ENCODE peak calls at places on chromosomes 3 and 15, in ten cellular contexts. R, T, M, U, D, C, N, S, X and I are unnamed samples. For H3K4me1, the result is how much of the 10 kb centered on the place peaks cover.

GRCh38 chr3:154023148-154023547 is 98.0 kb upstream of the ARHGEF26 start:
- DNase-seq in R (no peak), T (peak), M (no peak), U (no peak), D (no peak), C (peak), N (no peak), S (no peak), X (no peak), I (no peak)

GRCh38 chr15:35305906-35306305 is 220.8 kb upstream of the NANOGP8 start:
- DNase-seq in R (no peak), T (peak), M (no peak), U (no peak), D (no peak), C (peak), N (no peak), S (no peak), X (no peak), I (no peak)

GRCh38 chr3:98984024-98984423 is 82.5 kb upstream of the DCBLD2 start:
- DNase-seq in R (no peak), T (no peak), M (no peak), U (no peak), D (no peak), C (no peak), N (no peak), S (no peak), X (no peak), I (no peak)

GRCh38 chr15:59074607-59075006 is 30.3 kb upstream of the CCNB2 start:
- DNase-seq in R (no peak), T (no peak), M (no peak), U (no peak), D (no peak), C (no peak), N (no peak), S (no peak), X (no peak), I (no peak)

GRCh38 chr15:78047631-78048409 is 29.7 kb downstream of the TBC1D2B start:
- DNase-seq in R (peak), T (peak), M (no peak), U (no peak), D (no peak), C (peak), N (no peak), S (no peak), X (no peak), I (no peak)

GRCh38 chr3:188439080-188439479 is 285.1 kb downstream of the LPP start:
- DNase-seq in R (no peak), T (no peak), M (no peak), U (no peak), D (peak), C (no peak), N (no peak), S (no peak), X (no peak), I (no peak)

GRCh38 chr3:16741890-16742289 is 136.7 kb upstream of the DAZL start:
- DNase-seq in R (no peak), T (peak), M (no peak), U (no peak), D (no peak), C (peak), N (no peak), S (no peak), X (peak), I (no peak)

GRCh38 chr15:74302821-74303359 is 64.6 kb downstream of the CYP11A1 start:
- DNase-seq in R (peak), T (peak), M (no peak), U (no peak), D (peak), C (peak), N (no peak), S (peak), X (no peak), I (no peak)

GRCh38 chr3:175777495-175777894 is 918.4 kb downstream of the NAALADL2 start:
- DNase-seq in R (no peak), T (peak), M (no peak), U (no peak), D (no peak), C (peak), N (no peak), S (no peak), X (no peak), I (no peak)

GRCh38 chr3:61944736-61945135 is 383.4 kb downstream of the PTPRG start:
- DNase-seq in R (no peak), T (no peak), M (no peak), U (no peak), D (no peak), C (no peak), N (no peak), S (no peak), X (no peak), I (no peak)

GRCh38 chr15:59124261-59124660 is 19.3 kb downstream of the CCNB2 start:
- DNase-seq in R (peak), T (no peak), M (no peak), U (no peak), D (no peak), C (no peak), N (no peak), S (no peak), X (no peak), I (no peak)

GRCh38 chr3:45551214-45552010 is 43.1 kb upstream of the LIMD1 start:
- DNase-seq in R (peak), T (peak), M (peak), U (peak), D (no peak), C (peak), N (no peak), S (peak), X (peak), I (no peak)

GRCh38 chr3:39440316-39440715 is 27.2 kb upstream of the MOBP start:
- DNase-seq in R (no peak), T (no peak), M (no peak), U (no peak), D (no peak), C (no peak), N (no peak), S (no peak), X (no peak), I (no peak)

DNA sequence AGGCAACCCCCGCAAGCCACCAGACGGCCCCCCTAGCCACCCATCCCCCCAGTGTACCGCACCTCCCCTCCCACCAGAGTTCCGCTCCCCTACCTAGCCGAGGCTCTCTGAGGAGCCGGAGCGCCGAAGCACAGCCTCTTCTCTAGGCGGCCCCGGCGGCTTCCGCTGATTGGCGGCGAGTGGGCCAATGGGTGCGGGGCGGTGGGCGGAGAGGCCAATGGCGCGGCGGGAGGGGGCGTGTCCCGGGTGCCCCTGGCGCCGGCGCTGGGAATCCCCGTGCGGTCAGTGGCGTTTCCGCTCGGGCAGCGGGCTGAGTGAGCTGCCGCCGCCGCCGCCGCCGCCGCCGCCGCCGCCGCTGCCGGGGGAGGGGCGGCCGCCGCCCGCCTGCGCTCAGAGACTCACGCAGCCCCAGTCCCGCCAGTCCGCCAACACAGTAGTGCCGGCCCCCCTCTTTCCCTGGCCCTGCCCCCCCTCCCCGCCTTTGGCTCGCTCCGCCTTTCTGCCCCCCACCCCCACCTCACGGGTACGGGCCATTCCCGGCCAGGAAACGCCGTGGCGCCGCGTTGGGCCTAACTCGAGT is at the start of gene SETD5:
- DNase-seq in R (peak), T (peak), M (peak), U (peak), D (peak), C (peak), N (peak), S (peak), X (peak), I (peak)
- H3K4me1 ChIP-seq in R (under half), T (half or more), M (under half), U (under half), D (half or more), C (under half), N (under half), S (under half), X (under half), I (half or more)

GRCh38 chr3:66487475-66487874 is 13.3 kb downstream of the LRIG1 start:
- DNase-seq in R (no peak), T (peak), M (no peak), U (no peak), D (no peak), C (no peak), N (no peak), S (no peak), X (no peak), I (no peak)

GRCh38 chr3:66486646-66487045 is 14.2 kb downstream of the LRIG1 start:
- DNase-seq in R (no peak), T (peak), M (no peak), U (no peak), D (no peak), C (peak), N (no peak), S (no peak), X (no peak), I (no peak)

GRCh38 chr3:66484106-66484857 is 16.5 kb downstream of the LRIG1 start:
- DNase-seq in R (no peak), T (no peak), M (no peak), U (no peak), D (no peak), C (no peak), N (no peak), S (no peak), X (no peak), I (no peak)

GRCh38 chr3:66486187-66486586 is 14.6 kb downstream of the LRIG1 start:
- DNase-seq in R (no peak), T (no peak), M (no peak), U (no peak), D (no peak), C (no peak), N (no peak), S (no peak), X (no peak), I (no peak)

DNA sequence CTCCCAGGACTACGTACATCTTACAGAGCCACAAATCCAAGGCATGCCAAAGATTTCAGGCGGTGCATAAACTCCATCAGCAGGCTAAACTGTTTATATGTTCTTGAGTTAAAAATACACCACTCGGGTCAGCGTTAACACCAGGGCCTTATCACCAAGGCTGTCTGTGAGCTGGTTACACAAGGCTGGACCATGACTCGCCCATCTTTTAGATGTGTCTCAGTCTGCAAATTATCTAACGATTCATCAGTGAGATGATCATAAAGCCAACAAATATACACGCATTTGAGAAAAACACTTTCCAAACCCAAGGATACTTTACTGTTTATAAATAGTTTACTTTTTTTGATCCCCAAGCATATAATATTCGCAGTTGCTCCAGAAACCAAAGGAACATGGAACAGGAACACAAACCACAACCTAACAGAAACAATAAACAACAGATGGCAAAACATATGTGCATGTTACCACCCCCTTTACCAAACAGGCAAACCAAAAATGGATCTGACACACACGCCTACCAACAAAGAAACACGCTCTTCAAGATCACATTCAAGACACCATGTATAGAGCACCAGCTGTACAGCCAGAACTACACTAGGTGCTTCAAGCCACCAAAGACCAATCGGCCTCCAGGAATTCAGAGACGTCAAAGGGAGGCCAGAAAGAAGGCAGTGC is 15.4 kb downstream of the LRIG1 start:
- DNase-seq in R (no peak), T (peak), M (no peak), U (no peak), D (no peak), C (peak), N (no peak), S (no peak), X (no peak), I (no peak)
- H3K4me1 ChIP-seq in R (under half), T (under half), M (under half), U (under half), D (half or more), C (half or more), N (half or more), S (under half), X (under half), I (half or more)

DNA sequence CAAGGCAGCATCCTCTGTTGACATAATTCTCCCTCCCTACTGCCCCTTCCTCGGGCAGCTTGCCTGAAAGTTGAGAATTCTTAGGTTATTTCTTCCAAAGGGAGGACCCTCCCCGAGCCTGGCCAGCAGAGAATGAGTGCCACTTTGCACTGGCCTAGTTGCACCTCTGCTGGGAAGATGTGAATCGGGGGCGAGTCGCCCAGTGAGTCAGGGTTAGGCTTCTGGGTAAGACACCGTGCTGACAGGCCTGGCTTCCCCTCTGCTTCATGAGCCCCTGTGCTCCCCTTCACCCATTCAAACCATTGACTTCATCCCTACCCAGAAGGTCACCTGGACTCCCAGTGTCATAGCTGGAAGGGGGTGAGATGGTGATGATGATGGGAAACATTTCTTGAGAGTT is 82.3 kb downstream of the AAGAB start:
- DNase-seq in R (no peak), T (peak), M (no peak), U (no peak), D (no peak), C (no peak), N (no peak), S (no peak), X (no peak), I (peak)
- H3K4me1 ChIP-seq in R (under half), T (under half), M (under half), U (under half), D (under half), C (under half), N (under half), S (under half), X (under half), I (under half)

GRCh38 chr15:90664650-90665287 is 52.4 kb upstream of the BLM start:
- DNase-seq in R (peak), T (peak), M (no peak), U (peak), D (peak), C (peak), N (peak), S (peak), X (peak), I (peak)

GRCh38 chr15:90665288-90666134 is 51.6 kb upstream of the BLM start:
- DNase-seq in R (peak), T (peak), M (peak), U (peak), D (peak), C (peak), N (peak), S (peak), X (peak), I (peak)

GRCh38 chr15:90671216-90671615 is 45.9 kb upstream of the BLM start:
- DNase-seq in R (no peak), T (no peak), M (no peak), U (no peak), D (no peak), C (no peak), N (no peak), S (no peak), X (no peak), I (no peak)

GRCh38 chr15:90667063-90667754 is 49.9 kb upstream of the BLM start:
- DNase-seq in R (no peak), T (peak), M (no peak), U (no peak), D (no peak), C (no peak), N (no peak), S (no peak), X (no peak), I (peak)

DNA sequence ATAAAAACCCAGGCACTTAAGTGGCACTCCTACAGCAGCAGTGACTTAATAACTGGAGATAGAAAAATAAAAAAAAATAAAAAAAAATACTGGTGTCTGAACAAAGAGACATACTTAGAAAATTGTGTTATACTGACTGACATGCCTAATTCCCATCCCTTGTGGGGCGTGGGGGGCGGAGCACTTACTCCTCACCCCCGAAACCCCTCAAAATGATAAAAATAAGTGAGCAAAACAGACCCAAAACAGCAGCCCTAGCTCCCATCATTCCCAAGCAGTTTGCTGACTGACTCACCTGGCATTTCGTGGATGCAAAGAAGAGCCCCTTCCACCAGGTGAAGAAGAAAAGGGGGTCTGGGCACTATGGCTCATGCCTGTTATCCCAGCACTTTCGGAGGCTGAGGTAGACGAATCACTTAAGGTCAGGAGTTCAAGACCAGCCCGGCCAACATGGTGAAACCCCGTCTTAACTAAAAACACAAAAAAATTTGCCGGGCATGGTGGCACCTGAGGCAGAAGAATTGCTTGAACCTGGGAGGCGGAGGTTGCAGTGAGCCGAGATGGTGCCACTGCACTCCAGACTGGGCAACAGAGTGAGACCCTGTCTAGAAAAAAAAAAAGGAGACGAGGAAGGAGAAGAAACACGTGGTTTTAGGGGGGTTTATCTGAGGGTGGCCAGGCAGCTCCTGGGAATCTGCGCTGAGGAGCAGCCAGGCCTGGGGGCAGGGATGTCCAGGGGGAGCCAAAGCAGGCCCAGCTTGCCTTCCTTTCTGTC is 50.8 kb upstream of the BLM start:
- DNase-seq in R (no peak), T (no peak), M (no peak), U (no peak), D (no peak), C (no peak), N (no peak), S (no peak), X (no peak), I (peak)
- H3K4me1 ChIP-seq in R (under half), T (under half), M (under half), U (under half), D (under half), C (under half), N (under half), S (under half), X (under half), I (under half)

GRCh38 chr3:114718071-114718896 is 424.5 kb downstream of the TIGIT start:
- DNase-seq in R (no peak), T (no peak), M (no peak), U (no peak), D (no peak), C (no peak), N (no peak), S (no peak), X (no peak), I (no peak)

GRCh38 chr3:114714957-114715356 is 421.1 kb downstream of the TIGIT start:
- DNase-seq in R (no peak), T (no peak), M (no peak), U (no peak), D (no peak), C (no peak), N (no peak), S (no peak), X (no peak), I (no peak)

GRCh38 chr3:114718897-114719208 is 425.0 kb downstream of the TIGIT start:
- DNase-seq in R (no peak), T (no peak), M (no peak), U (no peak), D (no peak), C (no peak), N (no peak), S (no peak), X (no peak), I (no peak)

GRCh38 chr3:114714237-114714636 is 420.4 kb downstream of the TIGIT start:
- DNase-seq in R (no peak), T (no peak), M (no peak), U (no peak), D (no peak), C (no peak), N (no peak), S (no peak), X (no peak), I (no peak)

GRCh38 chr3:114716916-114717315 is 423.1 kb downstream of the TIGIT start:
- DNase-seq in R (no peak), T (no peak), M (no peak), U (no peak), D (no peak), C (no peak), N (no peak), S (no peak), X (no peak), I (no peak)
- H3K4me1 ChIP-seq in R (under half), T (under half), M (under half), U (under half), D (under half), C (under half), N (under half), S (under half), X (under half), I (under half)

GRCh38 chr15:101127503-101128076 is 124.3 kb downstream of the CHSY1 start:
- DNase-seq in R (peak), T (peak), M (peak), U (peak), D (peak), C (peak), N (no peak), S (peak), X (peak), I (no peak)
- H3K4me1 ChIP-seq in R (under half), T (half or more), M (under half), U (under half), D (under half), C (under half), N (under half), S (under half), X (under half), I (under half)

DNA sequence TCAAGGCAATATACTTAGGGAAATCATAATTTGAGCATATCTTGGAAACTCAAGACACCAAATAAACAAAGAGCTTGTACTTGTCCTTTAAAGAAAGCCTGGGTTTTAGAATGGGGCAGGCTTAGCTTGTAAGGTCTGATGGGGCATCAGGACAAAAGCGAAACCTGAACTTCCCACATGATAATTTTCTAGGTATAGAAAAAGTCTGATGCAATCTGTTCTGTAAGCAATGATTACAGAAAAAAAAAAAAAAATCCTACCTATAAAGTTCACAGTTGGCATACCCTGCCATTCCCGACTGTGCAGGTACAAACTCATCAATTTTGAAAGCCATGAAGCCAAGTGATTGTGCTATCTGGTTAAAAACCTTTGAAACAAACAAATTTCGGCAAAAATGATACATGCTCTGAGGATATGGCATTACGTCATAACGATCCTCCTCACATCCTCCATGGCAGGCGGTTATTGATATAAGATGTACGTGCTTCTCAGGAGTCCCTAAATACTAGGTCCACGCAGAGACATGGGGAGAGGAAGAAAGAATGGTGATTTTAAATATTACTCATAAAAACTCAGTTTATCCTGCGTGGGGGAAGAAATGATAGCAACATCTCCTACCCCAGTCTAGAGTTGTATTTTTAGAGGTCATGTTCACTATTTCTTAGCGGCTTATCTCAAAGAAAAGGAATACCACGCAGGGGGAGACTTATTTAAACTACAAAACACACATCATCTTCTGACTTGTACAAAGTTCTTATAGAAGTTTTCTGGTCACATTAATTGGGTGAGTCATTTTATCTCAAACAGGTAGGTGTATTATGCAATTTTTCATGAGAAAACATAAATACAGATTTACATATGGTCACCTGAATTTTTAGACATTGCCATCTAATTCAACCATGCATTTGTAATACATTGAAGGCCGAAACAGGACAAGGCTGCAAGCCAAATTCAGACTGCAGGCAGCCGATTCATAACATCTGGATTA is 27.0 kb downstream of the MB21D2 start:
- DNase-seq in R (no peak), T (no peak), M (no peak), U (no peak), D (no peak), C (no peak), N (no peak), S (no peak), X (no peak), I (no peak)
- H3K4me1 ChIP-seq in R (under half), T (half or more), M (under half), U (under half), D (under half), C (under half), N (under half), S (under half), X (under half), I (under half)